ENCODE peak calls at places on chromosomes 7 and 10, in nine cellular contexts. U is PC-3; Z is GDM1; K is stimulated activated naive B cell treated with anti-CD40 and anti-IgM and Interleukin-4, amounts not matched to agents 10 μg/mL and 1 μg/mL and 100 μg/mL, for 72 hours; O is HCEC 1CT; H is LHCN-M2; C is activated CD4-positive, CD25-positive, alpha-beta regulatory T cell; Q is activated T-cell treated with anti-CD3 and anti-CD28 coated beads, Interleukin-2, amount 50 U/mL, for 1 hour; L is renal cortical epithelial cell. G is an unnamed sample.

GRCh38 chr10:61621538-61622150 is 41.1 kb upstream of the CABCOCO1 start:
- DNase-seq in U (peak), Z (no peak), K (no peak), O (no peak), H (no peak), C (no peak), Q (no peak), L (no peak), G (no peak)

GRCh38 chr10:74892874-74893273 is 66.5 kb downstream of the KAT6B start:
- DNase-seq in U (no peak), Z (no peak), K (no peak), O (no peak), H (no peak), C (no peak), Q (no peak), L (no peak), G (no peak)

GRCh38 chr10:110502851-110503301 is 5.2 kb downstream of the DUSP5 start:
- DNase-seq in U (peak), Z (peak), K (peak), O (peak), H (peak), C (no peak), Q (no peak), L (peak), G (peak)

GRCh38 chr7:30717181-30717580 is 34.8 kb upstream of the INMT start:
- DNase-seq in U (peak), Z (no peak), K (no peak), O (peak), H (peak), C (no peak), Q (no peak), L (peak), G (no peak)

GRCh38 chr10:128124813-128125403 is 1.3 kb downstream of the MKI67 start:
- DNase-seq in U (peak), Z (no peak), K (no peak), O (no peak), H (no peak), C (no peak), Q (no peak), L (no peak), G (no peak)

GRCh38 chr7:116194115-116194514 is 16.2 kb upstream of the TES start:
- DNase-seq in U (no peak), Z (no peak), K (no peak), O (no peak), H (no peak), C (no peak), Q (no peak), L (no peak), G (no peak)

GRCh38 chr7:112154690-112155089 is 51.5 kb downstream of the DOCK4 start:
- DNase-seq in U (no peak), Z (no peak), K (no peak), O (no peak), H (no peak), C (no peak), Q (no peak), L (no peak), G (no peak)

GRCh38 chr7:24477376-24477775 is 95.9 kb upstream of the PALS2 start:
- DNase-seq in U (no peak), Z (no peak), K (no peak), O (no peak), H (no peak), C (no peak), Q (no peak), L (no peak), G (no peak)

GRCh38 chr7:149776305-149776704 is 2.9 kb upstream of the ZNF467 start:
- DNase-seq in U (peak), Z (peak), K (no peak), O (no peak), H (no peak), C (no peak), Q (no peak), L (no peak), G (no peak)